ENCODE peak calls at places on chromosomes 16 and 17, in four cellular contexts. L is IMR-90, T is HCT116, C is DND-41. P is an unnamed sample.
A peak's percentile ranks its signal among the peaks of the same experiment; 100 is the strongest.

GRCh38 chr16:11665071-11665491 is 3.2 kb upstream of the SNN start:
- DNase-seq in C (peak; percentile 90), L (no peak), T (no peak), P (no peak)

GRCh38 chr17:1071103-1071825 is 74.3 kb downstream of the TIMM22 start:
- DNase-seq in T (no peak), L (no peak), C (no peak), P (no peak)

GRCh38 chr16:1309888-1310831 is 724 bp downstream of the UBE2I start:
- DNase-seq in C (peak; percentile 57), T (no peak), L (peak; percentile 45), P (peak; percentile 54)

GRCh38 chr17:71501716-71502115 is 619.1 kb upstream of the SOX9 start:
- DNase-seq in L (no peak), C (no peak), T (no peak), P (no peak)

GRCh38 chr16:16163571-16163970 is 59.7 kb downstream of the ABCC6 start:
- DNase-seq in L (no peak), C (peak; percentile 12), T (no peak), P (no peak)

GRCh38 chr17:7840441-7840840 is 6.4 kb downstream of the KDM6B start:
- DNase-seq in T (no peak), C (no peak), L (no peak), P (no peak)

GRCh38 chr16:74984194-74984669 is 691 bp downstream of the WDR59 start:
- DNase-seq in T (no peak), L (peak; percentile 34), C (no peak), P (peak; percentile 32)

GRCh38 chr17:8365143-8365542 is 11.4 kb downstream of the KRABD2 start:
- DNase-seq in L (peak; percentile 76), C (no peak), T (no peak), P (peak; percentile 76)

GRCh38 chr17:8481089-8481488 is 45.4 kb downstream of the NDEL1 start:
- DNase-seq in L (no peak), C (no peak), T (no peak), P (no peak)

GRCh38 chr16:65500007-65500406 is 378.1 kb upstream of the CDH11 start:
- DNase-seq in C (no peak), L (peak; percentile 31), T (no peak), P (peak; percentile 69)

GRCh38 chr16:78684040-78684611 is 584.7 kb downstream of the WWOX start:
- DNase-seq in T (no peak), C (no peak), L (peak; percentile 43), P (peak; percentile 98)

DNA sequence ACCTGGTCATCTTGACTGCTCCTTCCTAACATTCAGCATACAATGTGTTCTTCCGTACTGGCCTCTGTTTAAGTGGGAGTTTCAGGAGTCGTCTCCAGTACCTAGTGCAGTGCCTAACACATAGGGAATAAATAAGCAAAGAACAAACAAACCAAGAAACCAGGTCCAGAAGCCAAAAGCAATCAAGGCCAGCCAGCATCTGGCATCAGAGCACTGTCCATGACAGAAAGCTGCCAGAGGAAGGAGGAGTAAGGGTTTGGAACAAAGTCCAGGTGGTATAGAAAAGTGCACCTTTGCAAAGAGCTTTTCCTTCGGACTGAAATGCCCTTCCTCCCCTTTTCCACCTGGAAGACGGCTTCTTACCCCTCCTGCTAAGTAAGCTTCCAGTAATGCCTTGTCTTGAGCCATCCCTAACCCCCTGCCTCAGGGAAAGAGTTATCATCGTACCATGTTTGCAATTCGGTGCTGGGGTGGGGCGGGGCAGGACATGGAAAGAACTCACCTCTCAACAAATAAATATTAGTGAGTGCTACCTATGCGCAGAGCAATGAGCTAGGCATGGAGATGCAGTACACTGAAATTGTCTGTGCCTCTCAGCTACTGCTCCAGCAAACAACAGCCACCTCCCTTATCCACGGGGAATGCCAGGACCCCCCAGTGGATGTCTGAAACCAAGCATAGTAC is 47.6 kb downstream of the C17orf67 start:
- DNase-seq in T (no peak), C (no peak), L (no peak), P (no peak)
- H3K9ac ChIP-seq in T (peak overlapping the region; percentile 4), C (peak overlapping the region; percentile 16), L (no peak overlapping the region), P (no peak overlapping the region)

GRCh38 chr17:19347323-19348080 is 15.0 kb downstream of the B9D1 start:
- DNase-seq in L (no peak), C (no peak), T (no peak), P (no peak)

GRCh38 chr17:19348806-19349205 is 13.7 kb downstream of the B9D1 start:
- DNase-seq in T (no peak), C (no peak), L (no peak), P (no peak)

GRCh38 chr17:19346351-19347255 is 15.9 kb downstream of the B9D1 start:
- DNase-seq in L (peak; percentile 91), T (peak; percentile 23), C (no peak), P (peak; percentile 95)

GRCh38 chr17:19345486-19346350 is 16.8 kb downstream of the B9D1 start:
- DNase-seq in L (no peak), T (no peak), C (no peak), P (no peak)

GRCh38 chr17:19348081-19348650 is 14.4 kb downstream of the B9D1 start:
- DNase-seq in L (no peak), T (no peak), C (no peak), P (no peak)
- H3K9ac ChIP-seq in L (no peak overlapping the region), T (peak overlapping the region; percentile 35), C (no peak overlapping the region), P (no peak overlapping the region)

GRCh38 chr17:61395409-61395982 is 4.1 kb upstream of the TBX2 start:
- DNase-seq in C (no peak), L (no peak), T (no peak), P (no peak)

GRCh38 chr17:61395983-61396585 is 3.6 kb upstream of the TBX2 start:
- DNase-seq in L (peak; percentile 52), T (no peak), C (no peak), P (peak; percentile 58)

GRCh38 chr17:61398721-61399130 is 917 bp upstream of the TBX2 start:
- DNase-seq in C (no peak), L (peak; percentile 28), T (no peak), P (no peak)

GRCh38 chr17:61396586-61397085 is 3.0 kb upstream of the TBX2 start:
- DNase-seq in C (no peak), T (no peak), L (peak; percentile 35), P (no peak)

GRCh38 chr17:61397086-61397842 is 2.4 kb upstream of the TBX2 start:
- DNase-seq in T (no peak), L (peak; percentile 72), C (no peak), P (no peak)
- H3K9ac ChIP-seq in T (no peak overlapping the region), L (peak overlapping the region; percentile 96), C (no peak overlapping the region), P (peak overlapping the region; percentile 97)

DNA sequence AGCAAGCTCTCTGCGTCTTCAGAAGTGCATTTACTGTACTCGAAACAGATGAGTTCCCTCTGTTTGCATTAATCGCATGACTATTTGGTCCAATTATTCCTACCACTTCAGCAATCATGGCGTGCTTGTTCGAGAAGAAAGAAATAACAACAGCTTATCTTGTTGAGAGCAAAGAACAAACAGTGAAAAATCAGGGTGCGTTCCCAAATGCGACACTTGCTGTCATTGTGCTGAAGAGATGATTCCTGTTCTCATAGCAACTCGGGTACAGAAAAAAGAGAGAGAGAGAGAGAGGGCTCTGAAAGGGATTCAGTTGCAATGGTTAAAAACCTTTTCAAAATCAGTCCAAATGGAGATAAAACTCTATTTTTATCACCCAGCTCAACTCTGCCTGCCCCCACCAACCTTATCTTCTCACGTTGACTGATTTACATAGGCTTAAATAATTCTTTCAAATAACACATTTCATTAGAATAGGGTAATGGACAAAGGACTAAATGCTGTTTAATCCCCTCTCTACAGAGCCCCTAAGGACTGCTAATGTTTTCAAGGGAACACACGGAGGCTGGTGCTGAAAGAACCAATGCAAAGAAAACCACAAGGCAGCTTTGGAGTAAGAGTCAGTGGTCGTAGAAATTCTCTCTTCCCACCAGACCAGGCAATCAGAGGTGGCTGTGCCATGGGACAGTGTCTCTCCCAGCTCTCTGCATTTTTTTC is 445.6 kb upstream of the MAF start:
- DNase-seq in T (no peak), L (no peak), C (no peak), P (no peak)
- H3K9ac ChIP-seq in T (no peak overlapping the region), L (no peak overlapping the region), C (no peak overlapping the region), P (no peak overlapping the region)

DNA sequence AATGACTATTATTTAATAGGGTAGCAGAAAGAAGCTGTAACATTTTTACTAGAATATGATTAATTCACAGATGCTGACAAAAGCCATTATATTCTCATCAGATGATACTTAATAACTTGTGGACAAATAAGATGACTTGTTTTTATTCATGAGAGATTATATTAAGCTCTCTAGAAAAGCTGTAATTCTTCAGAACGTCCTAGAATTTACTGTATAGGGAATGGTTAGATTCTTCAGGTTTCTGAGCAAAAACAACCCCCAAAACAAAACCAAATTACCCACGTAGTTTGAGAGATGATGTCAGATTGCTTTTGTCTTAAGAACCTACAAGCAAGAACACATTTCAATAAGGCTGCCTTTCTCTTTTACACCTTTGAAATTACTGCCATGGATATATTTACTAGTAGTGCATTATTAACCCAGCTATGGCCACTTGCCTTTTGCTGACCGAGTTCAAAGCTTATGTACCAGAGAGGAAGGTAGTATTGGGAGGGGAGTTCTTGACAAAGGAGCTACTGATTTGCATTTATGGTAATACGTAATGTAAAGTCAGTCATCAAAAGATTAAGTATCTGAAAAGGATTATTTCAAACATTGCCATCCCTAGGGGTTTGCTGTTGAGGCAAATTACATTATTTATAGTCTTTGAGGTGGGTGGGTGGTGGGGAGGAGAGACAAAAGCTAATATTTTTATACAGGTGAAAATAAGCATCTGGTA is 51.7 kb downstream of the NLK start:
- DNase-seq in T (no peak), C (no peak), L (no peak), P (no peak)
- H3K9ac ChIP-seq in T (no peak overlapping the region), C (no peak overlapping the region), L (no peak overlapping the region), P (no peak overlapping the region)

GRCh38 chr16:50946098-50946497 is 204.2 kb downstream of the CYLD start:
- DNase-seq in L (no peak), T (no peak), C (no peak), P (no peak)
- H3K9ac ChIP-seq in L (no peak overlapping the region), T (no peak overlapping the region), C (no peak overlapping the region), P (no peak overlapping the region)